ENCODE peak calls at places on chromosomes 12 and 14, in five cellular contexts. U is epithelial cell of esophagus, S is fibroblast of lung, R is K562, G is AG10803. F is an unnamed sample.

GRCh38 chr12:93569656-93570551 is 2.6 kb upstream of the SOCS2 start:
- DNase-seq in R (peak), U (peak), G (peak), S (peak), F (no peak)

GRCh38 chr12:108691154-108691994 is 39.9 kb downstream of the CORO1C start:
- DNase-seq in R (peak), G (peak), S (peak), U (peak), F (peak)

GRCh38 chr14:32607399-32607798 is 278.3 kb downstream of the AKAP6 start:
- DNase-seq in S (no peak), U (no peak), G (peak), R (no peak), F (no peak)

GRCh38 chr14:72986214-72986613 is 40.7 kb downstream of the ZFYVE1 start:
- DNase-seq in S (no peak), R (no peak), G (no peak), U (peak), F (no peak)

GRCh38 chr12:66035289-66035961 is 95.1 kb downstream of the LLPH start:
- DNase-seq in G (peak), U (peak), R (no peak), S (peak), F (no peak)

GRCh38 chr14:74531467-74531866 is 37.9 kb downstream of the ISCA2 start:
- DNase-seq in R (peak), U (peak), S (peak), G (peak), F (peak)

GRCh38 chr12:121390856-121391255 is 9.1 kb upstream of the RNF34 start:
- DNase-seq in R (no peak), G (no peak), S (no peak), U (peak), F (no peak)

GRCh38 chr14:53538316-53538851 is 385.3 kb upstream of the DDHD1 start:
- DNase-seq in U (no peak), G (peak), R (no peak), S (peak), F (no peak)

GRCh38 chr12:65278576-65279386 is at the start of gene MSRB3:
- DNase-seq in G (peak), R (peak), U (peak), S (peak), F (no peak)

GRCh38 chr12:80509781-80510556 is 65.9 kb downstream of the PTPRQ start:
- DNase-seq in R (no peak), S (peak), G (peak), U (no peak), F (no peak)

GRCh38 chr12:98799411-98799810 is 154.3 kb downstream of the APAF1 start:
- DNase-seq in G (no peak), R (no peak), U (no peak), S (no peak), F (no peak)

GRCh38 chr14:37596790-37597189 is 1.4 kb downstream of the TTC6 start:
- DNase-seq in R (no peak), U (no peak), S (no peak), G (no peak), F (no peak)

GRCh38 chr12:29208935-29209701 is 60.0 kb downstream of the FAR2 start:
- DNase-seq in S (no peak), G (no peak), R (no peak), U (no peak), F (no peak)

GRCh38 chr14:92551066-92551841 is 37.7 kb downstream of the RIN3 start:
- DNase-seq in S (no peak), G (no peak), U (no peak), R (no peak), F (no peak)

GRCh38 chr14:21734457-21735074 is 60.9 kb upstream of the OR4E1 start:
- DNase-seq in R (peak), G (no peak), S (peak), U (peak), F (peak)

GRCh38 chr14:102288139-102288538 is 16.8 kb downstream of the MOK start:
- DNase-seq in R (no peak), U (no peak), G (no peak), S (no peak), F (no peak)

GRCh38 chr12:12036901-12037300 is 33.8 kb upstream of the BCL2L14 start:
- DNase-seq in G (no peak), U (no peak), S (no peak), R (no peak), F (no peak)

GRCh38 chr12:607541-608001 is 55.7 kb downstream of the NINJ2 start:
- DNase-seq in G (no peak), U (peak), S (no peak), R (no peak), F (no peak)

GRCh38 chr12:121789233-121789781 is 4.2 kb downstream of the RHOF start:
- DNase-seq in R (no peak), G (no peak), U (no peak), S (no peak), F (no peak)

GRCh38 chr14:54817506-54817905 is 85.1 kb downstream of the GCH1 start:
- DNase-seq in S (no peak), G (no peak), U (no peak), R (no peak), F (no peak)

GRCh38 chr12:100926669-100927248 is 132.2 kb downstream of the ANO4 start:
- DNase-seq in S (peak), R (no peak), G (peak), U (peak), F (peak)

GRCh38 chr12:132247718-132248438 is 81.5 kb downstream of the GALNT9 start:
- DNase-seq in S (no peak), R (no peak), U (no peak), G (no peak), F (no peak)

GRCh38 chr14:61051046-61051445 is 70.0 kb downstream of the SLC38A6 start:
- DNase-seq in R (no peak), U (no peak), S (peak), G (peak), F (no peak)

GRCh38 chr14:31110872-31111271 is 84.7 kb upstream of the STRN3 start:
- DNase-seq in U (no peak), R (no peak), G (no peak), S (peak), F (no peak)

GRCh38 chr12:95131589-95132335 is 58.3 kb upstream of the NR2C1 start:
- DNase-seq in G (peak), U (no peak), S (peak), R (no peak), F (no peak)

GRCh38 chr14:69129264-69129880 is 23.5 kb downstream of the DCAF5 start:
- DNase-seq in S (peak), R (peak), G (peak), U (peak), F (peak)

GRCh38 chr14:68507544-68508081 is 285.3 kb downstream of the ZFP36L1 start:
- DNase-seq in R (no peak), U (no peak), G (no peak), S (no peak), F (no peak)

GRCh38 chr12:124369901-124370378 is 75.0 kb downstream of the RFLNA start:
- DNase-seq in G (no peak), U (no peak), S (no peak), R (peak), F (no peak)
- H3K4me3 ChIP-seq in G (no peak), U (no peak), S (no peak), R (no peak), F (no peak)

DNA sequence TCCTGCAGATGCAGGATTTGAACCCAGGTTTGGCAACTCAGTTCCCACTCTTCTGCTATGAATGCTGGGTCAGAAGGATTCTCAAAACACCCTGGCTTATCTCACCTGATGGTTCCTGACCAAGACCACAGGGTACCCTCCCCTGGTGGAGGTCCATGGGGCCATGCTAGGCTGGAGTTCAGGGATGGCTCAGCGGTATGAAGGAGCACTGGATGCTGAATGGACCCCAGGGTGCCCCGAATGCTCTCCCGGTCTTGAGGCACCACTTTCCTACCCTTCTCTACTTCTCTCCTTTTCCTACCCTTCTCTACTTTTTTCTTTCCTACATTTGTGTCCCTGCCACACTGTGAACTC is 9.7 kb downstream of the PLD4 start:
- DNase-seq in R (no peak), U (no peak), S (no peak), G (no peak), F (no peak)
- H3K4me3 ChIP-seq in R (no peak), U (peak), S (no peak), G (no peak), F (no peak)

DNA sequence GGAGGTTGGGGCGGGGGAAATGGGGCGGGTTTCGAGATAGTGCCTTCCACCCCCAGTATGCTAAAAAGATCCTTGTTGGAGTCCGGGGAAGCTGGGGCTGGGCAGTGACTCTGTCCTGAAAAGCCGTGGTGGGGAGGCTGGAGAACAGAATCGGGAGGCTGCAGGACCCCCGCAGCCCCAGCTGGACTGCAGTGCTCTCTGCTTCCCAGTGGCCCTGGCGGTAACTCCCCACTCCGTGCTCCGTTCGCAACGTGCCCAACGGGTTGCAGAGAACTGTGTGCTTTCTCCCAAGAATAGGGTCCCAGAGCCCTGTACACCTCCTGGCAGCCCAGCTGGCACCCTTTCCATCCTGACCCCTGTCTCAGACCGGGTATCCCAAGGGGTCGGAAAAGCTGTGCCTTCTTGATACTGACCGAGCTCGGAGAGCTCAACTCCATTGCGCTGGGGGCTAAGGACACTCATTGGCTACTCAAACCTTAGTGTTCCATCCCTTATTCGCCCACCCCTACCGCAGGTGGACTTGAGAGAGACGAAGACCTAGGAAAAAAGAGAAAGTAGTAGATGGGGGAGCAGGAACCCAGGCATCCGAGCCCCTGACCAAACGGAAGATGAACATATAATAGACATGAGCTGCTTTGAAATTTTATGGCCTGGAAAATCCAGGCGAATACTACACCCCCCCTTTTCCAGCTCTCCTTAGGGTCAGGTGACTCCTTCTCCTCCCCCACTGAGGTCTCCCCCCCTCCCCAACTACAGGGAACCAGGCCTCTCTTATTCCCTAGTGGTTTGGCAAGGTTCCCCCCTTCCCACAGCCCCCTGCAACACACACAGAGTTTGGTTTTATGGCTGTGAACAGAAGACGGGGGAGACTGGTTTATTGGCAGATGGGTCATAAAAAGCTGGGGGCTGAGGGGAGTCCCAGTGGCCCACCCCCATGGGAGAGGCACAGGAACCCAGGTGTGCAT is 1.3 kb downstream of the GDF11 start:
- DNase-seq in S (no peak), U (no peak), G (no peak), R (peak), F (no peak)
- H3K4me3 ChIP-seq in S (peak), U (peak), G (peak), R (peak), F (peak)

DNA sequence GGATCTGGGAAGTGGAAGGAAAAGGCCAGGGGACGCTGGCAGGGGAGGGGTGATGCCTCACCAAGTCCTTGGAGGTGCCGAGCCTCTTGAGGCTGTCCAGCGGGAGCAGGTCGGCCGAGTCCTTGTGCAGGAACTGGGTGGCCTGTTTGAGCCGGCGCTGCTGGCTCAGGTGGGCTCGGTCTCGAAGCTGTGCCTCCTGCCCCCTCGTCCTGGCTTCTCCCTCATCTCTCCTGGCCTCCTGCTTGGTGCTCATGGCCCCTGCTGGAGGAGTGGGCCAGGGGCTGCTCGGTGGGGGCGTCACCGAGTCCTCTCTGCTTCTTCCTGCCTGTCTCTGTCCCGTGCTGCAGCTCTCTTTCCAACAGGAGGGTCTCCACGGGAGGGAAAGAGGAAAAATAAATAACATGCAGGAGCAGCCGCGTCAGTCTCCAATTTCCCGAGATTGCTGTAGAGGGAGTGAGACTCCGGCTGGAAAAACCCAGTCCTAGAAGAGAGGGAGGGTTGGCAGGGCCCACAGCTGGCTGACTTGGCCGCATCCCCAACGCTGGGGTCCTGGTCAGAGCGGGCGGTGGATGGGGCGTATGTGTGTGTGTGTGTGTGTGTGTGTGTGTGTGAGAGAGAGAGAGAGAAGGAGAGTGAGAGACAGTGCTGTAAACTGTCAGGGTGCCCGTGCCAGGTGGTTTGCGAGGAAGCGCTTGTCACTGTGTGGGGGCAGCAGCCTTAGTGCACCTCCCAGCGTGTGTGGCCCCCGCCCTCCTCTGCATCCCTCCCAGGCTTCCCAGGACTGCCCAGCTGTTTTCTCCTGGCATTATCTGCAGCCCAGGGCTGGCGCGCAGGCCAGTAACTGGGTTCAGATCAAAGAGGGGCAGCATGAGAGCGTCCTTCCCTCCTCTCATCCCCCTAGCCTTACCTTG is at the start of gene NRIP2:
- DNase-seq in S (peak), R (no peak), U (no peak), G (peak), F (no peak)
- H3K4me3 ChIP-seq in S (no peak), R (no peak), U (no peak), G (no peak), F (no peak)

DNA sequence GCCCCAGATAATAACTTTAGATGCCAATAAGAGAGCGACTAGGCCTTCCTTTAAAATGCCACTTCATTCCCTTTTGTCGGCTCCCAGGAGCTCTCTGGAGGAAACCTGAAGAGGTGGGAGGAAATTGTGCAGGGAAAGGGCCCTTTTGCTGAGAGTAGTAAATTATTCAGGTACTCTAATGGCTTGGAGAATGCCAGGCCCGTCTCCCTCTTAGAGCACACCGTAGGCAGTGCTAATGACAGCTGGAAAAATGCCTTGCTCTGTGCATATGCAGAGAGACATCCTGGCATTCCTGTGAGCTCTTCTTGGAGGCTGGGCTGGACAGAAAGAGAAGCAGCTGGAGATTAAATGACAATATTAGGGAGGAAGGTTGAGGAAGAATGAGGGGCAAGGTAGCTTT is 115.0 kb upstream of the RPH3A start:
- DNase-seq in S (no peak), U (no peak), R (no peak), G (no peak), F (no peak)
- H3K4me3 ChIP-seq in S (no peak), U (no peak), R (no peak), G (no peak), F (no peak)

GRCh38 chr12:57725851-57726150 is 12.7 kb downstream of the AGAP2 start:
- DNase-seq in G (no peak), U (no peak), R (no peak), S (no peak), F (no peak)
- H3K4me3 ChIP-seq in G (peak), U (peak), R (no peak), S (peak), F (peak)

DNA sequence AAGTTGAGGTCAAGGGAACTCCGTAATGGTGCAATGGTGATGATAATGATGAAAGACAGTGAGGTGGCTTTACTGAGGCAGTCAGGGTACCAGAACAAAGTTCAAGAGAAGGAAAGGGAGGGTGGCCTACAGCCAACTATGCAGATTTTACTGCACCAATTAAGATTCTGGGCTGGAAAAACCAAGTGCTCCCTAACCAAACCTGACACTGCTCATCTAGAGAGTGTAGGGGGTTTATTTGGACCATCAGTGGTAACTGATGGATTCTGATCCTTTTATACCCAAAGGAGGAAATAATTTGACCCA is 387 bp downstream of the LRRC9 start:
- DNase-seq in U (no peak), G (no peak), R (no peak), S (peak), F (no peak)
- H3K4me3 ChIP-seq in U (no peak), G (no peak), R (no peak), S (no peak), F (peak)

GRCh38 chr12:53750812-53751335 is 905 bp downstream of the CISTR start:
- DNase-seq in G (no peak), S (no peak), U (no peak), R (no peak), F (no peak)

GRCh38 chr12:53748072-53748840 is 3.5 kb downstream of the CISTR start:
- DNase-seq in R (no peak), S (no peak), G (no peak), U (no peak), F (no peak)

GRCh38 chr12:53751336-53752191 is at the start of gene CISTR:
- DNase-seq in R (no peak), S (no peak), U (no peak), G (no peak), F (no peak)

GRCh38 chr12:53752192-53752601 is 418 bp upstream of the CISTR start:
- DNase-seq in G (no peak), U (no peak), R (no peak), S (no peak), F (no peak)

GRCh38 chr12:53749986-53750811 is 1.6 kb downstream of the CISTR start:
- DNase-seq in S (no peak), U (no peak), G (no peak), R (no peak), F (no peak)
- H3K4me3 ChIP-seq in S (no peak), U (no peak), G (no peak), R (no peak), F (no peak)

GRCh38 chr14:100221419-100222218 is 17.3 kb upstream of the YY1 start:
- DNase-seq in G (peak), R (peak), S (peak), U (peak), F (no peak)

GRCh38 chr14:100224229-100224628 is 14.7 kb upstream of the YY1 start:
- DNase-seq in U (no peak), G (no peak), S (no peak), R (no peak), F (no peak)

GRCh38 chr14:100223332-100224171 is 15.4 kb upstream of the YY1 start:
- DNase-seq in U (peak), G (no peak), R (no peak), S (no peak), F (no peak)

GRCh38 chr14:100225169-100225568 is 13.8 kb upstream of the YY1 start:
- DNase-seq in S (no peak), U (no peak), R (no peak), G (no peak), F (no peak)

GRCh38 chr14:100222219-100223093 is 16.5 kb upstream of the YY1 start:
- DNase-seq in R (no peak), U (no peak), G (no peak), S (no peak), F (no peak)
- H3K4me3 ChIP-seq in R (peak), U (peak), G (peak), S (peak), F (no peak)